ENCODE peak calls at places on chromosomes 3 and 15, in seven cellular contexts. W is K562, V is HCT116, B is SK-N-SH, J is HepG2, R is A549, A is GM12878. S is an unnamed sample.

GRCh38 chr15:92625297-92625980 is 30.1 kb downstream of the FAM174B start:
- DNase-seq in J (no peak), R (no peak), A (peak; percentile 93), B (no peak), W (no peak), V (no peak), S (no peak)

GRCh38 chr3:129463736-129464135 is 23.7 kb downstream of the IFT122 start:
- DNase-seq in J (no peak), B (no peak), V (no peak), A (no peak), R (no peak), W (no peak), S (no peak)

GRCh38 chr3:53577486-53577885 is 83.1 kb downstream of the CACNA1D start:
- DNase-seq in V (no peak), R (no peak), B (no peak), W (no peak), J (no peak), A (no peak), S (no peak)

GRCh38 chr3:112086857-112087524 is 802 bp downstream of the C3orf52 start:
- DNase-seq in A (no peak), B (no peak), V (peak; percentile 26), R (peak; percentile 14), W (no peak), J (no peak), S (peak; percentile 19)

GRCh38 chr3:42846682-42847522 is 28.8 kb downstream of the CYP8B1 start:
- DNase-seq in W (peak; percentile 67), A (no peak), B (no peak), R (no peak), J (peak; percentile 70), V (no peak), S (no peak)

GRCh38 chr3:196208942-196209695 is 2.1 kb downstream of the ZDHHC19 start:
- DNase-seq in V (no peak), B (no peak), A (no peak), J (no peak), R (no peak), W (no peak), S (no peak)

GRCh38 chr3:22939349-22939748 is 263.8 kb upstream of the UBE2E2 start:
- DNase-seq in B (no peak), V (no peak), A (no peak), W (no peak), R (no peak), J (no peak), S (no peak)

GRCh38 chr15:62248277-62248974 is 83.3 kb upstream of the C2CD4B start:
- DNase-seq in W (no peak), V (no peak), R (no peak), J (no peak), A (no peak), B (no peak), S (no peak)

GRCh38 chr15:74176262-74177208 is 3.0 kb downstream of the ISLR start:
- DNase-seq in A (no peak), W (no peak), R (no peak), B (peak; percentile 81), V (no peak), J (no peak), S (peak; percentile 44)
- TF ChIP-seq REST in A (no peak), W (no peak), R (no peak), B (no peak), V (no peak), J (no peak), S (no peak)

GRCh38 chr3:49199244-49199899 is 28.0 kb downstream of the KLHDC8B start:
- DNase-seq in V (no peak), R (no peak), W (no peak), A (no peak), B (peak; percentile 47), J (no peak), S (peak; percentile 96)
- H3K4me2 ChIP-seq in V (no peak overlapping the region), R (no peak overlapping the region), W (no peak overlapping the region), A (no peak overlapping the region), B (no peak overlapping the region), J (no peak overlapping the region), S (peak overlapping the region; percentile 68)

DNA sequence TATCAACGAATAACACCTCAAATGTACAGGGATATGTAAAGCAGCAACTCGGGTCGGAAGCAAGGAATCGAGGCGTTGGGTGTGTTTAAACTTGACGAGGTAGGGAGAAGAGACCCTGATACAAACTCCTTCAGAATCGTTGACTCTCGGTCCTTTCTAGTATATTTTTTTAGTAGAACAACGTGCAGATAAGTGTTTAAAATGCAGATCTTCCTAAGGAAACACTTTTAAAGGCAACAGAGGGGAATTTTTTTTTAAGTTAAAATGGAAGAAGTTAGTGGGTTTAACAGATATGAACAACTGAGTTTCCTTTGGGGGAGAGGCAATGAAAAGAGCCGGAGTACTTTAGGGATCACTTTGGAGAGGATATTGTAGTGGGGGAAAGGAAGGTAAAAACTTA is 1.1 kb upstream of the KPNA4 start:
- DNase-seq in B (no peak), A (no peak), R (no peak), J (no peak), V (no peak), W (peak; percentile 17), S (no peak)
- H3K27ac ChIP-seq in B (peak overlapping the region; percentile 99), A (no peak overlapping the region), R (peak overlapping the region; percentile 98), J (peak overlapping the region; percentile 92), V (peak overlapping the region; percentile 95), W (peak overlapping the region; percentile 98), S (peak overlapping the region; percentile 90)

GRCh38 chr15:24858737-24859601 is 95.8 kb upstream of the SNRPN start:
- DNase-seq in J (no peak), R (no peak), B (no peak), A (no peak), W (no peak), V (no peak), S (peak; percentile 64)

GRCh38 chr15:24861014-24861690 is 93.6 kb upstream of the SNRPN start:
- DNase-seq in R (no peak), J (no peak), A (no peak), W (no peak), V (no peak), B (no peak), S (no peak)

GRCh38 chr15:24857094-24857437 is 97.7 kb upstream of the SNRPN start:
- DNase-seq in V (no peak), R (no peak), B (no peak), J (no peak), A (no peak), W (no peak), S (peak; percentile 26)

GRCh38 chr15:24857777-24858176 is 97.0 kb upstream of the SNRPN start:
- DNase-seq in A (no peak), W (no peak), J (no peak), R (no peak), B (no peak), V (no peak), S (peak; percentile 60)

GRCh38 chr15:24856397-24857093 is 98.2 kb upstream of the SNRPN start:
- DNase-seq in W (no peak), J (no peak), B (peak; percentile 52), V (no peak), A (no peak), R (no peak), S (peak; percentile 97)
- TF ChIP-seq REST in W (no peak), J (no peak), B (no peak), V (no peak), A (no peak), R (no peak), S (no peak)

DNA sequence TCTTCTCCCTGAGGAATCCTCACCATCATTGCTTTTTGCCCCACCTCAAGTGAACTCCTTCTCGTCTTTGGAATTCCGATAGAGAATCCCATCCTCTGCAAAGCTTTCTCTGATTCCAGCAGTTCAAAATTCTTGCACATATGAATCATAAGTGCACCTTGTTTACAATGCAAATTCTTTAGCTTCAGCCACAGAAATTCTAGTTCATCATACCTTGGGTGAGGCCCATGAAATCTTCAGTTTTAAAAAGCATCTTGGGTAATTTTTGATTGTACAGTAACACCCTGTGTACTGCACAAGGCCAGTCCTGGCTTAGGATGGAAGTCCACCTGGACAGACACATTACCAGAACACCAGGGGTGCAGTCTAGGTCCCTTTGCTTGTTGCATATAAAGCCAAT is 30.8 kb downstream of the MDFIC2 start:
- DNase-seq in J (no peak), V (no peak), R (peak; percentile 90), A (no peak), W (no peak), B (no peak), S (no peak)
- H3K4me2 ChIP-seq in J (no peak overlapping the region), V (no peak overlapping the region), R (peak overlapping the region; percentile 69), A (no peak overlapping the region), W (no peak overlapping the region), B (no peak overlapping the region), S (no peak overlapping the region)

GRCh38 chr3:31164398-31164797 is 269.9 kb upstream of the GADL1 start:
- DNase-seq in R (no peak), J (no peak), V (no peak), B (no peak), W (no peak), A (no peak), S (no peak)
- H3K27ac ChIP-seq in R (no peak overlapping the region), J (no peak overlapping the region), V (no peak overlapping the region), B (no peak overlapping the region), W (no peak overlapping the region), A (no peak overlapping the region), S (no peak overlapping the region)

GRCh38 chr3:10532939-10533730 is 27.7 kb upstream of the ATP2B2 start:
- DNase-seq in R (no peak), A (no peak), W (no peak), V (no peak), B (no peak), J (no peak), S (no peak)
- TF ChIP-seq REST in R (no peak), A (no peak), W (no peak), V (no peak), B (no peak), J (no peak), S (no peak)

GRCh38 chr3:98514948-98515347 is 7.8 kb downstream of the CLDND1 start:
- DNase-seq in W (no peak), B (no peak), A (no peak), R (no peak), J (no peak), V (no peak), S (no peak)
- H3K4me2 ChIP-seq in W (no peak overlapping the region), B (no peak overlapping the region), A (no peak overlapping the region), R (no peak overlapping the region), J (no peak overlapping the region), V (peak overlapping the region; percentile 45), S (no peak overlapping the region)

GRCh38 chr3:114900908-114901307 is 246.2 kb downstream of the ZBTB20 start:
- DNase-seq in R (no peak), V (no peak), B (no peak), W (no peak), A (no peak), J (no peak), S (no peak)
- H3K27ac ChIP-seq in R (peak overlapping the region; percentile 72), V (no peak overlapping the region), B (peak overlapping the region; percentile 6), W (no peak overlapping the region), A (no peak overlapping the region), J (peak overlapping the region; percentile 73), S (no peak overlapping the region)

DNA sequence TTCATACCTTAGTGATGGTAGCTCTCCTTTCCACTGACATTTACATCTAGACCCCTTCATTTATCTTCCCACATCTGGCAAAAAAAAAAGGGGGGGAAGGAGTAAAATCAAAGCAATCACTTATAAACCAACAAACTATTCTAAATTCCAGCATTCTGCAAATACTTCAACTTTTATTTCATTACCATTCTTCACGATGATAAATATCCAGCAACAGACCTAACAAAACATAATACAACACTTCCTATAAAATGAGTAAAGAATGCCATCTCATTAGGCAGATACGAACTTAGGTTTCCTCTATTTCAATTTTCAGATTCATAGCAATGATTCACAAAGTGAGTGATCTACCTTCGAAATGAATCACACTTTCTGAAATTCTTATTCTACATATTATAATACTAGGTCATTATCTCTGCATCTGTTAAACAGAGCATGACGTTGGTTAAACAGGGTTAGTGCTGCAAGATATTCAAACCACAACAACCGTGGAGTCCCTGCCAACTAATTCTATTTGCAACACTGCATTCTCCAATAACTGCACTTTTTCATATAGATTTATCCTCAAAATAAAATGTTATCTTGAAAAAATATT is at the start of gene LRRFIP2:
- DNase-seq in V (no peak), W (no peak), A (peak; percentile 51), R (no peak), J (no peak), B (peak; percentile 33), S (no peak)
- TF ChIP-seq REST in V (no peak), W (no peak), A (no peak), R (no peak), J (no peak), B (no peak), S (no peak)